ENCODE peak calls at places on chromosomes 7 and 10, in seven cellular contexts. T is PC-3; H is cardiac muscle cell; E is A549; P is adrenal gland; X is naive thymus-derived CD4-positive, alpha-beta T cell; D is CD8-positive, alpha-beta T cell. F is an unnamed sample. For H3K9me3, the result is how much of the 10 kb centered on the place peaks cover.

GRCh38 chr7:155796381-155797261 is 15.6 kb downstream of the SHH start:
- DNase-seq in X (peak), H (peak), P (peak), E (peak), D (peak), T (peak), F (peak)

GRCh38 chr7:139936760-139937310 is 107.8 kb downstream of the TBXAS1 start:
- DNase-seq in E (no peak), H (peak), P (no peak), T (peak), X (no peak), D (no peak), F (no peak)

GRCh38 chr7:147771344-147771743 is 819.2 kb upstream of the C7orf33 start:
- DNase-seq in D (no peak), X (no peak), E (no peak), H (no peak), T (no peak), P (no peak), F (no peak)

GRCh38 chr10:12332572-12333381 is 16.6 kb upstream of the CAMK1D start:
- DNase-seq in E (peak), D (no peak), H (peak), X (no peak), T (no peak), P (peak), F (no peak)

GRCh38 chr10:32940321-32941264 is 17.4 kb downstream of the ITGB1 start:
- DNase-seq in D (no peak), P (no peak), E (peak), H (no peak), X (no peak), T (no peak), F (no peak)

GRCh38 chr7:124106575-124106974 is 73.7 kb upstream of the TMEM229A start:
- DNase-seq in H (no peak), D (no peak), X (no peak), E (no peak), T (no peak), P (no peak), F (no peak)

GRCh38 chr10:125146791-125147604 is 13.4 kb downstream of the CTBP2 start:
- DNase-seq in D (no peak), H (no peak), T (peak), X (no peak), P (no peak), E (peak), F (no peak)

GRCh38 chr10:79274279-79275104 is 72.8 kb upstream of the PPIF start:
- DNase-seq in E (no peak), X (no peak), P (peak), H (peak), T (no peak), D (no peak), F (no peak)

GRCh38 chr10:50421026-50421719 is 169.9 kb upstream of the ASAH2 start:
- DNase-seq in T (peak), X (peak), E (peak), D (no peak), H (peak), P (peak), F (no peak)

GRCh38 chr7:13880789-13881188 is 108.7 kb downstream of the ETV1 start:
- DNase-seq in T (peak), H (peak), P (no peak), E (no peak), D (no peak), X (no peak), F (no peak)

GRCh38 chr10:49560526-49560925 is 21.6 kb upstream of the ERCC6 start:
- DNase-seq in T (no peak), E (no peak), D (no peak), X (no peak), P (no peak), H (no peak), F (no peak)

GRCh38 chr7:19900118-19900517 is 126.7 kb upstream of the TMEM196 start:
- DNase-seq in P (no peak), E (peak), T (peak), D (no peak), X (no peak), H (no peak), F (no peak)

GRCh38 chr7:80699030-80699638 is 60.7 kb downstream of the CD36 start:
- DNase-seq in H (peak), D (no peak), P (no peak), E (peak), T (peak), X (no peak), F (no peak)

GRCh38 chr10:101139421-101139911 is 8.4 kb downstream of the TLX1 start:
- DNase-seq in T (no peak), D (no peak), X (no peak), E (no peak), H (peak), P (no peak), F (no peak)

GRCh38 chr10:126658928-126659327 is 11.6 kb downstream of the C10orf90 start:
- DNase-seq in D (no peak), T (no peak), P (no peak), X (no peak), H (peak), E (no peak), F (no peak)

GRCh38 chr10:75043256-75044121 is 68.0 kb upstream of the SAMD8 start:
- DNase-seq in T (no peak), H (no peak), X (peak), P (no peak), E (no peak), D (no peak), F (peak)

GRCh38 chr10:86594535-86594934 is 59.8 kb upstream of the OPN4 start:
- DNase-seq in T (peak), X (no peak), H (peak), E (peak), D (no peak), P (no peak), F (no peak)

GRCh38 chr10:52879651-52880050 is 107.1 kb upstream of the MBL2 start:
- DNase-seq in H (no peak), T (peak), E (no peak), P (no peak), X (no peak), D (no peak), F (no peak)

GRCh38 chr10:23190872-23191763 is 994 bp upstream of the PTF1A start:
- DNase-seq in E (no peak), H (no peak), T (no peak), D (no peak), P (no peak), X (no peak), F (no peak)

GRCh38 chr7:87543623-87544022 is 57.1 kb downstream of the ABCB1 start:
- DNase-seq in E (no peak), T (no peak), P (no peak), D (no peak), H (no peak), X (no peak), F (no peak)

GRCh38 chr7:136104269-136104603 is 127.1 kb upstream of the MTPN start:
- DNase-seq in E (no peak), H (no peak), T (no peak), D (no peak), X (no peak), P (no peak), F (no peak)

GRCh38 chr10:117461766-117462423 is 80.7 kb upstream of the EMX2 start:
- DNase-seq in H (peak), D (no peak), X (no peak), T (peak), P (peak), E (peak), F (no peak)

GRCh38 chr10:33735463-33735862 is 401.0 kb upstream of the NRP1 start:
- DNase-seq in D (no peak), T (peak), X (no peak), H (no peak), P (no peak), E (peak), F (no peak)

GRCh38 chr7:131302453-131302852 is 25.2 kb upstream of the MKLN1 start:
- DNase-seq in D (no peak), P (no peak), X (no peak), E (no peak), T (no peak), H (no peak), F (no peak)

GRCh38 chr7:131302876-131303707 is 24.6 kb upstream of the MKLN1 start:
- DNase-seq in D (no peak), H (peak), P (peak), E (peak), T (peak), X (no peak), F (peak)

GRCh38 chr7:131305152-131305551 is 22.5 kb upstream of the MKLN1 start:
- DNase-seq in T (no peak), D (no peak), H (no peak), P (no peak), X (no peak), E (no peak), F (no peak)

GRCh38 chr7:131306777-131307176 is 20.9 kb upstream of the MKLN1 start:
- DNase-seq in D (no peak), P (no peak), T (no peak), E (no peak), H (no peak), X (no peak), F (no peak)

GRCh38 chr7:131307627-131308026 is 20.0 kb upstream of the MKLN1 start:
- DNase-seq in P (no peak), X (no peak), T (no peak), H (no peak), E (no peak), D (no peak), F (no peak)
- H3K9me3 ChIP-seq in P (under half), X (under half), T (under half), H (under half), E (under half), D (under half), F (under half)

GRCh38 chr7:64874562-64875250 is 28.4 kb upstream of the ZNF273 start:
- DNase-seq in X (no peak), P (peak), E (no peak), D (no peak), T (no peak), H (no peak), F (no peak)
- H3K9me3 ChIP-seq in X (under half), P (under half), E (under half), D (under half), T (under half), H (under half), F (under half)

GRCh38 chr7:41421056-41421455 is 281.8 kb downstream of the INHBA start:
- DNase-seq in E (no peak), T (no peak), X (no peak), P (no peak), D (no peak), H (no peak), F (no peak)
- H3K9me3 ChIP-seq in E (under half), T (under half), X (under half), P (under half), D (under half), H (under half), F (under half)

GRCh38 chr10:21826725-21827124 is 176.8 kb downstream of the DNAJC1 start:
- DNase-seq in X (no peak), E (no peak), H (no peak), P (no peak), D (no peak), T (no peak), F (no peak)
- H3K9me3 ChIP-seq in X (under half), E (half or more), H (under half), P (under half), D (under half), T (under half), F (under half)

GRCh38 chr7:158025651-158026600 is 561.7 kb downstream of the PTPRN2 start:
- DNase-seq in T (no peak), X (no peak), P (no peak), E (no peak), D (no peak), H (no peak), F (no peak)

GRCh38 chr7:158026636-158027265 is 560.9 kb downstream of the PTPRN2 start:
- DNase-seq in X (no peak), E (no peak), D (no peak), P (no peak), T (no peak), H (no peak), F (no peak)

GRCh38 chr7:158028290-158028941 is 559.2 kb downstream of the PTPRN2 start:
- DNase-seq in T (no peak), X (no peak), H (no peak), P (no peak), D (no peak), E (no peak), F (no peak)

GRCh38 chr7:158028971-158029370 is 558.7 kb downstream of the PTPRN2 start:
- DNase-seq in D (no peak), P (no peak), H (no peak), X (no peak), T (no peak), E (no peak), F (no peak)

GRCh38 chr7:158027646-158028045 is 560.0 kb downstream of the PTPRN2 start:
- DNase-seq in X (no peak), D (no peak), H (no peak), E (no peak), T (no peak), P (no peak), F (no peak)
- H3K9me3 ChIP-seq in X (under half), D (under half), H (under half), E (under half), T (under half), P (under half), F (under half)

DNA sequence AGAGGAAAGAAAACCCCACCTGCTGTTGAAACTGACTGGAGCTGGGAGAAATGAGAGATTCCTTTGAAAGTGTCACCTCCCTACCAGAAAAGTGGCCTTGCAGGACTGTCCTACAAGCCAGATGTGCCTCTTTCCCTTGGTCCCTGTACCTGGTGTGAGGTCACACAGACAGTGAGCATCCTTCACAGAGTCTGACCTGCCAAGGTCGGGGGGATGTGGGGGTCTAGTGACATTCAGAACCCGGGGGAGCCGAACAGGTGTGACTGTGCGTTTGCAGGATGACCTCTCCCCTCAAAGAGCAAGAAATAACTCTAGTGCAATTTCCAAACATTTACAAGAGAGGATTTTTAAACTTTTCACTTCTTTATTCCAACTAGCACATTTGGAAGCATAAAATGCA is 93.4 kb upstream of the ZNF479 start:
- DNase-seq in H (no peak), P (no peak), E (no peak), T (no peak), D (no peak), X (no peak), F (no peak)
- H3K9me3 ChIP-seq in H (under half), P (under half), E (under half), T (under half), D (under half), X (under half), F (under half)

GRCh38 chr10:131175891-131176290 is 135.6 kb downstream of the TCERG1L start:
- DNase-seq in H (no peak), P (peak), T (no peak), X (no peak), D (no peak), E (no peak), F (no peak)
- H3K9me3 ChIP-seq in H (under half), P (under half), T (under half), X (under half), D (under half), E (under half), F (under half)

GRCh38 chr10:1626835-1627234 is 110.5 kb downstream of the ADARB2 start:
- DNase-seq in E (no peak), T (no peak), P (no peak), D (no peak), H (no peak), X (no peak), F (no peak)

GRCh38 chr10:1625079-1625478 is 112.2 kb downstream of the ADARB2 start:
- DNase-seq in D (no peak), E (no peak), T (no peak), H (no peak), P (no peak), X (no peak), F (no peak)

GRCh38 chr10:1626410-1626809 is 110.9 kb downstream of the ADARB2 start:
- DNase-seq in D (no peak), T (no peak), H (no peak), X (no peak), E (no peak), P (no peak), F (no peak)

GRCh38 chr10:1625731-1626130 is 111.6 kb downstream of the ADARB2 start:
- DNase-seq in P (no peak), T (no peak), D (no peak), X (no peak), H (no peak), E (no peak), F (no peak)

GRCh38 chr10:1624240-1624639 is 113.1 kb downstream of the ADARB2 start:
- DNase-seq in T (no peak), H (no peak), X (no peak), E (no peak), D (no peak), P (no peak), F (no peak)
- H3K9me3 ChIP-seq in T (under half), H (under half), X (under half), E (under half), D (under half), P (under half), F (under half)

DNA sequence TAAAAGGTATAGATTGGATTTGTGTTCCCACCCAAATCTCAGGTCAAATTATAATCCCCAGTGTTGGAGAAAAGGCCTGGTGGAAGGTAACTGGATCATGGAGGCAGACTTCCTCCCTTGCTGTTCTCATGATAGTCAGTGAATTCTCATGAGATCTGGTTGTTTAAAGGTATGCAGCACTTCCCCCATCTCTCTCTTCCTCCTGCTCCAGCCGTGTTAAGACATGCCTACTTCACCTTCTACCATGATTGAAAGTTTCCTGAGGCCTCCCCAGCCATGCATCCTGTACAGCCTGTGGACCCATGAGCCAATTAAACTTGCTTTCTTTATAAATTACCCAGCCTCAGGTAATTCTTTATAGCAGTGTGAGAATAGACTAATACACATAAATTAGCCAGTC is 39.1 kb downstream of the HTR7 start:
- DNase-seq in E (no peak), H (no peak), X (no peak), D (no peak), T (no peak), P (no peak), F (no peak)
- H3K9me3 ChIP-seq in E (under half), H (under half), X (under half), D (under half), T (under half), P (under half), F (under half)